ENCODE peak calls at places on chromosomes 6 and 20, in four cellular contexts. R, Y, F and T are unnamed samples.
A peak's percentile ranks its signal among the peaks of the same experiment; 100 is the strongest.

GRCh38 chr20:62838511-62838910 is 21.7 kb downstream of the COL9A3 start:
- DNase-seq in Y (no peak), R (peak; percentile 79), F (no peak), T (no peak)

GRCh38 chr20:59120491-59120890 is 43.1 kb upstream of the ZNF831 start:
- DNase-seq in Y (no peak), F (no peak), R (no peak), T (no peak)

GRCh38 chr6:148835920-148836441 is 89.2 kb downstream of the UST start:
- DNase-seq in F (no peak), R (no peak), Y (no peak), T (no peak)

GRCh38 chr20:45343867-45344721 is 4.1 kb downstream of the SDC4 start:
- DNase-seq in Y (peak; percentile 68), R (peak; percentile 76), F (peak; percentile 72), T (no peak)

GRCh38 chr20:61268024-61268423 is 16.0 kb downstream of the CDH4 start:
- DNase-seq in Y (no peak), F (no peak), R (no peak), T (no peak)

GRCh38 chr20:47521059-47521808 is 19.5 kb downstream of the NCOA3 start:
- DNase-seq in F (no peak), R (no peak), Y (no peak), T (no peak)

GRCh38 chr20:10667560-10668167 is 6.1 kb downstream of the JAG1 start:
- DNase-seq in R (no peak), Y (no peak), F (no peak), T (no peak)

GRCh38 chr20:63246490-63247284 is 7.6 kb downstream of the NKAIN4 start:
- DNase-seq in Y (no peak), F (no peak), R (no peak), T (no peak)

GRCh38 chr20:17655865-17656489 is 26.1 kb downstream of the RRBP1 start:
- DNase-seq in R (no peak), Y (no peak), F (no peak), T (no peak)

GRCh38 chr6:100116409-100117194 is 122.6 kb upstream of the MCHR2 start:
- DNase-seq in R (peak; percentile 12), F (peak; percentile 80), Y (no peak), T (no peak)

GRCh38 chr20:22578221-22579118 is 5.9 kb downstream of the FOXA2 start:
- DNase-seq in F (no peak), R (peak; percentile 22), Y (peak; percentile 51), T (no peak)

GRCh38 chr6:170264086-170264485 is 26.8 kb downstream of the DLL1 start:
- DNase-seq in Y (no peak), F (no peak), R (no peak), T (no peak)

GRCh38 chr20:42567409-42567808 is 622.3 kb downstream of the PTPRT start:
- DNase-seq in F (no peak), Y (no peak), R (no peak), T (peak; percentile 8)

GRCh38 chr6:107769053-107769658 is 55.0 kb downstream of the SCML4 start:
- DNase-seq in R (no peak), F (no peak), Y (no peak), T (no peak)

GRCh38 chr20:44659931-44660330 is 8.4 kb upstream of the ADA start:
- DNase-seq in F (no peak), Y (no peak), R (no peak), T (no peak)

GRCh38 chr6:33192105-33192646 is at the start of gene COL11A2:
- DNase-seq in R (no peak), F (no peak), Y (no peak), T (no peak)

GRCh38 chr6:149454405-149454848 is 30.4 kb downstream of the ZC3H12D start:
- DNase-seq in R (peak; percentile 88), Y (peak; percentile 96), F (no peak), T (no peak)

GRCh38 chr6:56580271-56580670 is 62.4 kb downstream of the DST start:
- DNase-seq in Y (no peak), F (no peak), R (no peak), T (no peak)

GRCh38 chr6:133254552-133255228 is 13.5 kb downstream of the EYA4 start:
- DNase-seq in F (no peak), Y (no peak), R (no peak), T (no peak)

GRCh38 chr6:109284675-109285074 is 97.6 kb downstream of the CD164 start:
- DNase-seq in Y (no peak), F (no peak), R (no peak), T (peak; percentile 5)

GRCh38 chr6:109279628-109280027 is 102.6 kb downstream of the CD164 start:
- DNase-seq in R (no peak), Y (no peak), F (no peak), T (peak; percentile 26)

GRCh38 chr6:109282732-109283131 is 99.5 kb downstream of the CD164 start:
- DNase-seq in R (no peak), F (no peak), Y (no peak), T (no peak)
- TF ChIP-seq POLR2AphosphoS5 in R (no peak), F (no peak), Y (no peak), T (no peak)

DNA sequence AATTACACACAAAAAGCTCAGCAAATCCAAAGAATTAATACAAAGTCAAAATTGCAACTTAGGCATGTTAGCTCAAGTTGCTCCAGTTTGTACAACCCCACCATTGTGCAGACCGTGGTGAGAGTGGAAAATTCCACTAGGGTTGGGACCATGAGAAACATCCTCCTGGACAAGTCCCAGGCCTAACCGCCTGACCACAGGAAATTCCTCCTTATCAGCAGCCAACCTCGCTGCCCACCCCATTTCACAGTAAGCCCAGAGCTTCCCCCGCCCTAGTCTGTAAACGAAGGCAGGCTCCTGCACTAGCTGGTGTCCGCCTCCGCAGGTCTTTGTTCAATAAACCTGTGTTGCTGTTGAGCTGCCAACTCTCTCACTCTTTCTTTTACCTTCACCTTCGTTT is 1023.3 kb downstream of the EYS start:
- DNase-seq in F (no peak), R (no peak), Y (peak; percentile 48), T (no peak)
- TF ChIP-seq POLR2AphosphoS5 in F (no peak), R (no peak), Y (no peak), T (no peak)

GRCh38 chr6:89339565-89339964 is 13.0 kb downstream of the UBE2J1 start:
- DNase-seq in Y (no peak), F (no peak), R (no peak), T (no peak)

GRCh38 chr6:89330910-89331309 is 15.8 kb upstream of the GABRR2 start:
- DNase-seq in R (no peak), F (no peak), Y (no peak), T (no peak)

GRCh38 chr6:89335164-89335563 is 17.4 kb downstream of the UBE2J1 start:
- DNase-seq in Y (no peak), R (no peak), F (no peak), T (no peak)
- TF ChIP-seq POLR2AphosphoS5 in Y (no peak), R (no peak), F (no peak), T (no peak)

GRCh38 chr6:116399287-116399686 is 28.5 kb downstream of the DSE start:
- DNase-seq in Y (no peak), R (no peak), F (no peak), T (no peak)
- TF ChIP-seq POLR2AphosphoS5 in Y (no peak), R (no peak), F (no peak), T (no peak)

GRCh38 chr6:44253307-44254101 is 3.8 kb downstream of the SLC35B2 start:
- DNase-seq in R (peak; percentile 68), Y (peak; percentile 66), F (no peak), T (no peak)
- TF ChIP-seq POLR2AphosphoS5 in R (no peak), Y (no peak), F (peak; percentile 9), T (no peak)

GRCh38 chr6:142386657-142387056 is 84.8 kb downstream of the ADGRG6 start:
- DNase-seq in F (no peak), Y (no peak), R (no peak), T (no peak)

GRCh38 chr6:142381845-142382378 is 80.1 kb downstream of the ADGRG6 start:
- DNase-seq in F (no peak), R (no peak), Y (no peak), T (no peak)

GRCh38 chr6:142385352-142385751 is 83.5 kb downstream of the ADGRG6 start:
- DNase-seq in Y (no peak), R (no peak), F (no peak), T (no peak)

GRCh38 chr6:142387997-142388815 is 86.4 kb downstream of the ADGRG6 start:
- DNase-seq in F (no peak), R (no peak), Y (no peak), T (no peak)

DNA sequence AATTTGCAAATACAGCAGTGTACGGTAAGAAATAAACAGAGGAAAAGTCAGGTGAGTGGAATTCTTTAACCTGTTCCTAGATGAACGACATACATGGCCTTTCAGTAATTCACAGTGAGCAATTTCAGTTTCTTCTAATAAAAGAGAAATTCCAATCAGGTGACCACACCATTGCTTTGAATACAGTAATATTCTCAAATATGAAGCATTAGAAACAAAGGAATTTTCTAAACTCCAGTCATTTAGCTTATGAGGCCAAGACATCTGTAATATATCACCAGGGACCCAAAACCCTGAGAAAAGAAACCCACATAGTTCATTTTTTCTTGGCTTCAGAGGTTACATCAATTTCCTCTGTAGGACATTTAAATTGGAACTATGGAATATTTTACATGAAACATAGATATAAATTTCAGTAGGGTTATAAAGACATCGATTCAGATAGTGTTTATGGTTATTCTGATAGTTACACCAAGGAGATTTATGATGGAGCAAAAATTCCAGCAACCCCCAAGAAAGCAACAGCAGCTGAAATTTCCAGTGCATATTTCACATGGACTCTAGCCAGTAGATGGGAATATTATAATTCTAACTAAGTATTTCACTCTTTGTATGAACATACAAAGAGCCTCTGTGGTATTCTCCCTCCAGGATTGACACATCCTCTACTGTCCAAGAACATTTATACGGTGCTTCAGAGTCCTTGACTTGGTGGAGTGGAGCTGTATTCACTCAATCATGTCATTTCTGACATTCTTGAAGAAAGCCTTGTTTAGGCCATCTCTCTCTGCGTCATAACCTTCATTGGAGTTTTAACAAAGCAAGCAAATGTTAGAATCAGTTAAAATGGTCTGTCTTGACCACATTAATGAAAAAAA is 82.9 kb downstream of the ADGRG6 start:
- DNase-seq in R (no peak), Y (no peak), F (no peak), T (no peak)
- TF ChIP-seq POLR2AphosphoS5 in R (no peak), Y (no peak), F (no peak), T (no peak)

GRCh38 chr6:884570-884969 is 191.6 kb upstream of the EXOC2 start:
- DNase-seq in F (no peak), R (peak; percentile 16), Y (no peak), T (no peak)

GRCh38 chr6:887583-888235 is 194.8 kb upstream of the EXOC2 start:
- DNase-seq in R (no peak), Y (no peak), F (no peak), T (no peak)

GRCh38 chr6:885051-885590 is 192.2 kb upstream of the EXOC2 start:
- DNase-seq in R (peak; percentile 35), Y (no peak), F (no peak), T (no peak)

GRCh38 chr6:878179-878578 is 185.2 kb upstream of the EXOC2 start:
- DNase-seq in R (no peak), Y (no peak), F (no peak), T (no peak)

DNA sequence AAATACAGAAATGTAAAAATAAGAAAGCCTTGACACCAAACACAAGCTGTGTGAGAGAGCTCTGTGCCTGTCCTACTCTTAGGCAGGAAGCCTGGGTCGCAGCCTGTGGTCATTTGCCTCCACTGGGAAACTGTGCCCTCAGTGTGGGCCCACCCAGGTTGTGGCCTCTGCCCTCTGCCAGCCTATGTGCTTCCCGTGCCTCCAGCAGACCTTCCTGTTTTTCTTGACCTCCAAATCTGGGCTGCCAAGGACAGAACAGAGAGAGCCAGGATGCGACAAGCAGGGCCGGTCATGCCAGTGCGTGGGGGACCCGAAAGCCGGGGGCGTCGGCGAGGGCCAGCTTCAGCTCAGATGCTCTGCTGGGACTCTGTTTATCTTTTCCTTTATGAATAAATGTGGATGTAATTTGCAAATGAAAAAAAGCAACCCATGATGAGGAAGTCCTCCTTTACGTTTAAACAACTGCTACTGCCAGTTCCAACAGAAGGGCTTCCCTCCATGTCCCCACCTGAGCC is 189.2 kb upstream of the EXOC2 start:
- DNase-seq in R (no peak), F (no peak), Y (no peak), T (no peak)
- TF ChIP-seq POLR2AphosphoS5 in R (no peak), F (no peak), Y (no peak), T (no peak)

GRCh38 chr6:44925100-44925739 is 402.9 kb upstream of the RUNX2 start:
- DNase-seq in R (no peak), Y (no peak), F (no peak), T (no peak)
- TF ChIP-seq POLR2AphosphoS5 in R (no peak), Y (no peak), F (no peak), T (no peak)